ENCODE peak calls at places on chromosomes 1 and 21, in eight cellular contexts. T is ELF-1, I is T follicular helper cell, L is SIG-M5, H is progenitor cell of endocrine pancreas, V is NCI-H2081 treated with DMSO at 0.1 percent for 48 hours, M is activated T-cell treated with anti-CD3 and anti-CD28 coated beads for 1 hour, A is astrocyte. S is an unnamed sample.

GRCh38 chr1:54681396-54681795 is 34.3 kb upstream of the TTC4 start:
- DNase-seq in M (no peak), I (no peak), T (no peak), A (no peak), V (no peak), H (no peak), L (no peak), S (no peak)

GRCh38 chr1:83905315-83905907 is 93.5 kb downstream of the TTLL7 start:
- DNase-seq in L (no peak), M (no peak), V (no peak), I (no peak), H (no peak), A (no peak), T (no peak), S (no peak)

GRCh38 chr1:56032276-56032675 is 547.1 kb downstream of the PLPP3 start:
- DNase-seq in M (no peak), L (no peak), I (no peak), V (no peak), H (no peak), A (no peak), T (peak), S (no peak)

GRCh38 chr1:160672789-160673695 is 26.2 kb upstream of the SLAMF1 start:
- DNase-seq in I (no peak), T (no peak), V (no peak), M (no peak), H (no peak), A (no peak), L (no peak), S (no peak)

GRCh38 chr1:235724716-235725115 is 75.1 kb upstream of the GNG4 start:
- DNase-seq in M (no peak), H (no peak), T (no peak), V (no peak), A (no peak), I (no peak), L (no peak), S (no peak)

GRCh38 chr1:174218983-174219382 is 59.7 kb downstream of the RABGAP1L start:
- DNase-seq in I (no peak), T (no peak), A (peak), L (no peak), H (no peak), M (no peak), V (no peak), S (no peak)

GRCh38 chr1:119047040-119047438 is 58.9 kb upstream of the TBX15 start:
- DNase-seq in A (peak), V (no peak), H (no peak), L (no peak), M (no peak), I (no peak), T (no peak), S (no peak)

GRCh38 chr21:41359289-41359688 is 2.5 kb upstream of the MX2 start:
- DNase-seq in V (no peak), L (no peak), A (no peak), M (no peak), H (no peak), I (no peak), T (peak), S (peak)

GRCh38 chr1:179021873-179022272 is 3.8 kb upstream of the FAM20B start:
- DNase-seq in L (no peak), A (no peak), H (no peak), V (no peak), M (no peak), T (no peak), I (no peak), S (no peak)

GRCh38 chr1:16175610-16176553 is 20.0 kb upstream of the EPHA2 start:
- DNase-seq in A (peak), I (no peak), M (no peak), L (no peak), V (no peak), T (no peak), H (no peak), S (no peak)

GRCh38 chr1:216523449-216524190 is 100.4 kb upstream of the USH2A start:
- DNase-seq in L (no peak), H (no peak), I (no peak), M (no peak), A (peak), T (no peak), V (no peak), S (no peak)

GRCh38 chr1:13981142-13981541 is 281.2 kb downstream of the PRDM2 start:
- DNase-seq in V (no peak), H (no peak), M (no peak), I (no peak), L (no peak), T (no peak), A (no peak), S (no peak)

GRCh38 chr21:44872266-44872567 is 1.3 kb downstream of the PTTG1IP start:
- DNase-seq in I (no peak), M (no peak), H (no peak), V (no peak), A (no peak), L (no peak), T (no peak), S (no peak)

GRCh38 chr21:25626752-25627151 is 12.3 kb upstream of the JAM2 start:
- DNase-seq in H (no peak), M (no peak), V (no peak), T (peak), A (no peak), I (no peak), L (no peak), S (no peak)

GRCh38 chr1:231091853-231092301 is 51.8 kb upstream of the FAM89A start:
- DNase-seq in L (no peak), M (peak), I (peak), H (peak), T (peak), A (no peak), V (no peak), S (no peak)

GRCh38 chr1:231666957-231667601 is 40.5 kb downstream of the DISC1 start:
- DNase-seq in I (no peak), H (no peak), T (no peak), L (no peak), M (no peak), A (no peak), V (no peak), S (no peak)

GRCh38 chr1:94358630-94359599 is 59.3 kb upstream of the ABCD3 start:
- DNase-seq in A (no peak), V (no peak), L (no peak), I (no peak), T (no peak), M (no peak), H (no peak), S (no peak)

GRCh38 chr1:166969074-166969677 is 6.2 kb downstream of the ILDR2 start:
- DNase-seq in L (no peak), H (no peak), T (no peak), M (no peak), I (no peak), A (no peak), V (no peak), S (no peak)

GRCh38 chr1:99659755-99660210 is 13.9 kb downstream of the PALMD start:
- DNase-seq in T (no peak), A (no peak), H (no peak), L (no peak), V (no peak), M (no peak), I (no peak), S (no peak)

GRCh38 chr1:41918450-41919043 is at the start of gene HIVEP3:
- DNase-seq in M (no peak), H (no peak), A (peak), I (no peak), T (peak), L (no peak), V (peak), S (no peak)

GRCh38 chr1:41312991-41313645 is 48.1 kb upstream of the FOXO6 start:
- DNase-seq in A (peak), V (no peak), I (no peak), H (no peak), L (no peak), M (no peak), T (no peak), S (no peak)

GRCh38 chr1:27109103-27109822 is 45.7 kb downstream of the SLC9A1 start:
- DNase-seq in M (no peak), V (no peak), T (peak), A (no peak), H (no peak), L (no peak), I (no peak), S (no peak)

GRCh38 chr1:182071924-182072323 is 10.4 kb upstream of the ZNF648 start:
- DNase-seq in H (no peak), L (no peak), I (no peak), T (no peak), A (no peak), M (no peak), V (no peak), S (no peak)

GRCh38 chr1:84780000-84780716 is 89.9 kb upstream of the SSX2IP start:
- DNase-seq in A (no peak), T (no peak), M (no peak), I (no peak), L (peak), V (no peak), H (no peak), S (no peak)

GRCh38 chr1:21115098-21115760 is 61.5 kb downstream of the EIF4G3 start:
- DNase-seq in T (no peak), A (no peak), H (no peak), L (no peak), I (no peak), M (no peak), V (no peak), S (no peak)

GRCh38 chr1:200535605-200536004 is 84.9 kb downstream of the KIF14 start:
- DNase-seq in I (peak), M (peak), A (peak), T (no peak), H (no peak), L (no peak), V (no peak), S (no peak)

GRCh38 chr1:109399326-109399957 is 1.7 kb upstream of the SORT1 start:
- DNase-seq in T (no peak), H (no peak), M (no peak), A (peak), L (no peak), V (peak), I (no peak), S (no peak)

GRCh38 chr1:151968058-151968457 is 25.6 kb downstream of the S100A10 start:
- DNase-seq in H (no peak), I (no peak), V (no peak), T (peak), A (no peak), L (no peak), M (no peak), S (no peak)

GRCh38 chr1:151716771-151717631 is at the start of gene CELF3:
- DNase-seq in V (peak), T (peak), I (no peak), H (peak), M (no peak), A (peak), L (no peak), S (no peak)

GRCh38 chr1:31372961-31373896 is at the start of gene FABP3:
- DNase-seq in I (no peak), M (no peak), H (peak), L (no peak), T (peak), V (no peak), A (peak), S (peak)

GRCh38 chr1:44566281-44567046 is 107.8 kb downstream of the TMEM53 start:
- DNase-seq in T (no peak), H (no peak), V (no peak), A (no peak), L (no peak), M (no peak), I (no peak), S (no peak)

GRCh38 chr1:109060707-109061106 is 15.1 kb downstream of the TAF13 start:
- DNase-seq in M (no peak), L (no peak), V (no peak), T (no peak), I (no peak), A (no peak), H (no peak), S (no peak)

GRCh38 chr1:221678014-221678413 is 63.9 kb downstream of the DUSP10 start:
- DNase-seq in H (no peak), V (no peak), A (no peak), L (no peak), I (no peak), M (no peak), T (no peak), S (no peak)

GRCh38 chr1:14476170-14476955 is 122.1 kb upstream of the KAZN start:
- DNase-seq in M (no peak), H (no peak), I (no peak), A (peak), T (no peak), V (no peak), L (no peak), S (no peak)